ENCODE peak calls at places on chromosomes 4 and X, in six cellular contexts. One of them, this sample, is unnamed.

GRCh38 chrX:65034641-65035450 is 58.6 kb upstream of the ZC4H2 start:
- DNase-seq in cardiac muscle cell: peak; percentile 86
- DNase-seq in sigmoid colon: peak; percentile 90
- DNase-seq in Panc1: no peak
- DNase-seq in colonic mucosa: peak; percentile 82
- DNase-seq in PC-3: peak; percentile 82
- DNase-seq in this sample: peak; percentile 80

GRCh38 chrX:64885850-64886249 is 90.4 kb downstream of the ZC4H2 start:
- DNase-seq in cardiac muscle cell: peak; percentile 1
- DNase-seq in colonic mucosa: peak; percentile 30
- DNase-seq in sigmoid colon: no peak
- DNase-seq in PC-3: peak; percentile 14
- DNase-seq in Panc1: no peak
- DNase-seq in this sample: no peak

GRCh38 chrX:15645266-15645665 is 19.3 kb downstream of the CLTRN start:
- DNase-seq in sigmoid colon: no peak
- DNase-seq in cardiac muscle cell: no peak
- DNase-seq in PC-3: peak; percentile 12
- DNase-seq in Panc1: no peak
- DNase-seq in colonic mucosa: no peak
- DNase-seq in this sample: no peak

GRCh38 chrX:70554081-70554480 is 109.4 kb downstream of the DLG3 start:
- DNase-seq in colonic mucosa: no peak
- DNase-seq in Panc1: no peak
- DNase-seq in sigmoid colon: no peak
- DNase-seq in PC-3: peak; percentile 59
- DNase-seq in cardiac muscle cell: peak; percentile 7
- DNase-seq in this sample: no peak

GRCh38 chrX:71579990-71580380 is 1.7 kb downstream of the GCNA start:
- DNase-seq in cardiac muscle cell: no peak
- DNase-seq in sigmoid colon: no peak
- DNase-seq in colonic mucosa: no peak
- DNase-seq in PC-3: no peak
- DNase-seq in Panc1: no peak
- DNase-seq in this sample: no peak

GRCh38 chrX:13652256-13653021 is 502 bp upstream of the TCEANC start:
- DNase-seq in colonic mucosa: no peak
- DNase-seq in PC-3: peak; percentile 88
- DNase-seq in sigmoid colon: no peak
- DNase-seq in Panc1: no peak
- DNase-seq in cardiac muscle cell: no peak
- DNase-seq in this sample: no peak

GRCh38 chr4:111943796-111944203 is 201.5 kb upstream of the FAM241A start:
- DNase-seq in PC-3: peak; percentile 47
- DNase-seq in cardiac muscle cell: peak; percentile 73
- DNase-seq in sigmoid colon: no peak
- DNase-seq in colonic mucosa: peak; percentile 53
- DNase-seq in Panc1: no peak
- DNase-seq in this sample: no peak

GRCh38 chr4:123750044-123750443 is 353.4 kb downstream of the SPRY1 start:
- DNase-seq in sigmoid colon: no peak
- DNase-seq in colonic mucosa: no peak
- DNase-seq in PC-3: peak; percentile 20
- DNase-seq in Panc1: no peak
- DNase-seq in cardiac muscle cell: peak; percentile 18
- DNase-seq in this sample: no peak

GRCh38 chr4:184282895-184283654 is 65.4 kb upstream of the ENPP6 start:
- DNase-seq in sigmoid colon: no peak
- DNase-seq in Panc1: no peak
- DNase-seq in colonic mucosa: peak; percentile 18
- DNase-seq in cardiac muscle cell: no peak
- DNase-seq in PC-3: no peak
- DNase-seq in this sample: no peak

GRCh38 chr4:94759767-94760211 is 2.0 kb downstream of the BMPR1B start:
- DNase-seq in Panc1: no peak
- DNase-seq in sigmoid colon: no peak
- DNase-seq in PC-3: peak; percentile 68
- DNase-seq in colonic mucosa: no peak
- DNase-seq in cardiac muscle cell: no peak
- DNase-seq in this sample: no peak

GRCh38 chr4:121679267-121679666 is 17.5 kb downstream of the ANXA5 start:
- DNase-seq in cardiac muscle cell: no peak
- DNase-seq in sigmoid colon: no peak
- DNase-seq in Panc1: no peak
- DNase-seq in PC-3: no peak
- DNase-seq in colonic mucosa: no peak
- DNase-seq in this sample: no peak

GRCh38 chrX:136584545-136584944 is 52.5 kb downstream of the VGLL1 start:
- DNase-seq in Panc1: no peak
- DNase-seq in sigmoid colon: no peak
- DNase-seq in PC-3: no peak
- DNase-seq in cardiac muscle cell: no peak
- DNase-seq in colonic mucosa: no peak
- DNase-seq in this sample: no peak

GRCh38 chr4:186900980-186901379 is 177.3 kb upstream of the FAT1 start:
- DNase-seq in sigmoid colon: no peak
- DNase-seq in Panc1: no peak
- DNase-seq in colonic mucosa: no peak
- DNase-seq in cardiac muscle cell: no peak
- DNase-seq in PC-3: no peak
- DNase-seq in this sample: no peak

GRCh38 chr4:186904104-186904503 is 180.4 kb upstream of the FAT1 start:
- DNase-seq in PC-3: peak; percentile 71
- DNase-seq in cardiac muscle cell: no peak
- DNase-seq in Panc1: no peak
- DNase-seq in colonic mucosa: no peak
- DNase-seq in sigmoid colon: no peak
- DNase-seq in this sample: no peak

GRCh38 chr4:186901850-186902249 is 178.2 kb upstream of the FAT1 start:
- DNase-seq in PC-3: no peak
- DNase-seq in cardiac muscle cell: no peak
- DNase-seq in colonic mucosa: peak; percentile 40
- DNase-seq in sigmoid colon: no peak
- DNase-seq in Panc1: no peak
- DNase-seq in this sample: no peak

GRCh38 chr4:186900232-186900900 is 176.7 kb upstream of the FAT1 start:
- DNase-seq in sigmoid colon: no peak
- DNase-seq in PC-3: peak; percentile 38
- DNase-seq in cardiac muscle cell: no peak
- DNase-seq in colonic mucosa: no peak
- DNase-seq in Panc1: no peak
- DNase-seq in this sample: no peak

GRCh38 chr4:186902361-186902760 is 178.7 kb upstream of the FAT1 start:
- DNase-seq in colonic mucosa: peak; percentile 54
- DNase-seq in sigmoid colon: no peak
- DNase-seq in Panc1: no peak
- DNase-seq in cardiac muscle cell: no peak
- DNase-seq in PC-3: peak; percentile 18
- DNase-seq in this sample: no peak
- H3K4me1 ChIP-seq in colonic mucosa: peaks cover 6% of the 10 kb centered on the region
- H3K4me1 ChIP-seq in sigmoid colon: peaks cover 12% of the 10 kb centered on the region
- H3K4me1 ChIP-seq in Panc1: peaks cover 8% of the 10 kb centered on the region
- H3K4me1 ChIP-seq in cardiac muscle cell: no peaks in the 10 kb centered on the region
- H3K4me1 ChIP-seq in PC-3: peaks cover 36% of the 10 kb centered on the region
- H3K4me1 ChIP-seq in this sample: no peaks in the 10 kb centered on the region

GRCh38 chr4:148849581-148849980 is 407.4 kb upstream of the NR3C2 start:
- DNase-seq in sigmoid colon: no peak
- DNase-seq in Panc1: no peak
- DNase-seq in PC-3: no peak
- DNase-seq in colonic mucosa: no peak
- DNase-seq in cardiac muscle cell: no peak
- DNase-seq in this sample: no peak

GRCh38 chr4:148854203-148854602 is 412.0 kb upstream of the NR3C2 start:
- DNase-seq in colonic mucosa: no peak
- DNase-seq in sigmoid colon: no peak
- DNase-seq in Panc1: no peak
- DNase-seq in PC-3: no peak
- DNase-seq in cardiac muscle cell: no peak
- DNase-seq in this sample: no peak

GRCh38 chr4:148847544-148847943 is 405.3 kb upstream of the NR3C2 start:
- DNase-seq in cardiac muscle cell: no peak
- DNase-seq in Panc1: no peak
- DNase-seq in sigmoid colon: no peak
- DNase-seq in colonic mucosa: peak; percentile 34
- DNase-seq in PC-3: no peak
- DNase-seq in this sample: no peak

GRCh38 chr4:148850257-148850995 is 408.2 kb upstream of the NR3C2 start:
- DNase-seq in colonic mucosa: peak; percentile 55
- DNase-seq in PC-3: no peak
- DNase-seq in sigmoid colon: no peak
- DNase-seq in cardiac muscle cell: no peak
- DNase-seq in Panc1: no peak
- DNase-seq in this sample: no peak

DNA sequence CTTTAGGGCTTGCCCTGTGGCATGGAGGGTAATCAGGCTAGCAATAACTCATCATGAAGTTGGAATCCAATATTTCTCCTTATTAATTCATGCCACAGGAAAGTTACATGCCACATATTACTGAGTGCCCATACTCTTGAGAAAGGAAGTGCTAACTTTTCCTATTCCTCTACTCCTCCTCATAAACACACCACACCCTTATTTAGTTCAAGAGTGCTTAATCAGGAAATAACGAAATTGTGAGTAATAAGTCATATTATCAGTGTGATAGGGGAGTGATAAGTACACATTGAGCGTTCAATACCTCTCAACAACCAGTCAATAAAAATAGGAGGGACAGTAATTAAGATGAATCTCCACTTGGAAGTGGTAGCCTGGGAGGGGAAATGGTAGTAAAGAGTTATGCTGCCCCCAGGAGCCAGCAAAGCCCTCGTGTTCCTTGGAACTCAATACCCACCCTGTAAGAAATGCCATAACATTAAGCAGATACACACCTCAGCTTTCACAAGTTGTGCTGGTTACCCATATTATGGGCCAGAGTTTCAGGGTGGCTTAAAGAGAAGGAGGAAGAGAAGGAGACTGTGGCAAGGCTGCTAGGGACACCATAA is 410.0 kb upstream of the NR3C2 start:
- DNase-seq in colonic mucosa: no peak
- DNase-seq in cardiac muscle cell: no peak
- DNase-seq in sigmoid colon: no peak
- DNase-seq in Panc1: no peak
- DNase-seq in PC-3: peak; percentile 3
- DNase-seq in this sample: no peak
- TF ChIP-seq CTCF in colonic mucosa: no peak
- TF ChIP-seq CTCF in cardiac muscle cell: no peak
- TF ChIP-seq CTCF in sigmoid colon: no peak
- TF ChIP-seq CTCF in Panc1: no peak
- TF ChIP-seq CTCF in PC-3: peak; percentile 31
- TF ChIP-seq CTCF in this sample: no peak

GRCh38 chr4:2874861-2875260 is 31.2 kb downstream of the ADD1 start:
- DNase-seq in Panc1: no peak
- DNase-seq in cardiac muscle cell: no peak
- DNase-seq in PC-3: no peak
- DNase-seq in colonic mucosa: no peak
- DNase-seq in sigmoid colon: no peak
- DNase-seq in this sample: no peak
- H3K4me1 ChIP-seq in Panc1: no peaks in the 10 kb centered on the region
- H3K4me1 ChIP-seq in cardiac muscle cell: peaks cover 23% of the 10 kb centered on the region
- H3K4me1 ChIP-seq in PC-3: peaks cover 6% of the 10 kb centered on the region
- H3K4me1 ChIP-seq in colonic mucosa: no peaks in the 10 kb centered on the region
- H3K4me1 ChIP-seq in sigmoid colon: peaks cover 49% of the 10 kb centered on the region
- H3K4me1 ChIP-seq in this sample: peaks cover 7% of the 10 kb centered on the region

DNA sequence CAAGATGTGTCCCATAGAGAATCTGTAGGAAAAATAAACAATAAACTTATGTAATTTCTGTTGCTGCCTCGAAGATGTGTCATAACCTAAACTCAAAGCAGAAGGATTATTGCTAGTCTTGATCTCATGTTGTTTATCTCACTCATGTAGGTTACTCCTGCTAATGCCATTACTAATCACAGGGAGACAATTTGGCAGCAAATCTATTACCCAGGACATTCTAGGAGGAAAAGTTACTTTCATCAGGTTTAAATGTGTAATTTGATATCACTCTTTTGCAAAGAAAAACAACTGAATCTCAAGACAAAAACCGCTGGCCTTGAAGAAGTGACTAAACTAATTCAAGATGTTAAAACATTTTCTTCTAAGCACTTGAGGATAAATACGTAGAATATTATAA is 34.0 kb downstream of the LDOC1 start:
- DNase-seq in colonic mucosa: no peak
- DNase-seq in sigmoid colon: no peak
- DNase-seq in Panc1: no peak
- DNase-seq in cardiac muscle cell: no peak
- DNase-seq in PC-3: no peak
- DNase-seq in this sample: no peak
- TF ChIP-seq CTCF in colonic mucosa: no peak
- TF ChIP-seq CTCF in sigmoid colon: no peak
- TF ChIP-seq CTCF in Panc1: no peak
- TF ChIP-seq CTCF in cardiac muscle cell: no peak
- TF ChIP-seq CTCF in PC-3: no peak
- TF ChIP-seq CTCF in this sample: no peak

DNA sequence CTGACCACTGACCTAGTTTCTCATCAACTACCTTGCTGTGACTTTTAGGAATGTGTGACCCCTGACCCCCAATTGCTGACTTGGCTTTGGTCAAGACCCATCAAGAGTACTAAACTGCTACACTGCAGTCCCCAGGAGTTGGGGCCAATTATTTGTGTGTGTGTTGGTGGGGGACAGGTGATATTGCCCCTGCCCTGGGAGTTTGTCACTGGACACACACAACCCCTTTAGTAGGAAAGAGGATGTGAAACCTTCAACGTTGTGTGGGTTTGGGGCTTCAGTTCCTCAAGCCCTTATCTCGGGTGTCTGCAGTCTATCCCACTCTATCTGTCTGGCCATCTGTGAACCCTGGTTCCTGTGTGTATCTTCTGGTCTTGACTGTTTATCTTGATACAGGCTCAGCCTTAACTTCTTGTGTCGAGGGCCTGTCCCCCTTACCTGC is 6.5 kb downstream of the SASH3 start:
- DNase-seq in cardiac muscle cell: no peak
- DNase-seq in sigmoid colon: no peak
- DNase-seq in Panc1: no peak
- DNase-seq in PC-3: no peak
- DNase-seq in colonic mucosa: no peak
- DNase-seq in this sample: no peak
- H3K4me1 ChIP-seq in cardiac muscle cell: no peaks in the 10 kb centered on the region
- H3K4me1 ChIP-seq in sigmoid colon: no peaks in the 10 kb centered on the region
- H3K4me1 ChIP-seq in Panc1: no peaks in the 10 kb centered on the region
- H3K4me1 ChIP-seq in PC-3: no peaks in the 10 kb centered on the region
- H3K4me1 ChIP-seq in colonic mucosa: no peaks in the 10 kb centered on the region
- H3K4me1 ChIP-seq in this sample: peaks cover 43% of the 10 kb centered on the region

DNA sequence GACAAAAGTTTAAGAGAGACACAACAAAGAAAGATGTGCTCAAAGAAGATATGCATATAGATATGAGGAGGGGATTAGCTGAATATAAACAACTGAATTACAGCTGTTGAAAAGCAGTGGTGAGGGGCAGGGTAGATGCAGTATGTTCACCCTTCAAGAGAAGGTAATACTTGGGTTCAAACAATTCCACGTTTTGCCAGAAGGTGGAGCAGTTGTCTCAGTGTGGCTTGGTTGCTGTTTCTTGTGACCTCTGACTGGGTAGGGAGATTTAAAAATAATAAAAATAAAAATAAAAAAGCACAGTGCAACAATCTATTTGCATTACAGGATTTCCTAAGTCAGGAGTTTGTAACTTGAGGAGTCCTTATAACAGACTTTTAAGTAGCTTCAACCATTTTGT is 23.3 kb downstream of the PHOX2B start:
- DNase-seq in PC-3: no peak
- DNase-seq in colonic mucosa: no peak
- DNase-seq in sigmoid colon: no peak
- DNase-seq in cardiac muscle cell: no peak
- DNase-seq in Panc1: no peak
- DNase-seq in this sample: no peak
- TF ChIP-seq CTCF in PC-3: peak; percentile 8
- TF ChIP-seq CTCF in colonic mucosa: no peak
- TF ChIP-seq CTCF in sigmoid colon: no peak
- TF ChIP-seq CTCF in cardiac muscle cell: no peak
- TF ChIP-seq CTCF in Panc1: peak; percentile 24
- TF ChIP-seq CTCF in this sample: no peak

This sample was measured in CD8-positive, alpha-beta T cell.